ENCODE peak calls at places on chromosomes 4 and X, in eight cellular contexts. N, Z, J, A, X, T, M and E are unnamed samples. For H3K27me3, the result is how much of the 10 kb centered on the place peaks cover.

GRCh38 chr4:82559735-82560120 is 2.1 kb downstream of the TMEM150C start:
- DNase-seq in N (no peak), Z (no peak), J (no peak), A (no peak), X (no peak), T (no peak), M (no peak), E (no peak)

GRCh38 chr4:169416997-169417396 is 146.2 kb upstream of the SH3RF1 start:
- DNase-seq in N (no peak), Z (no peak), J (no peak), A (peak), X (no peak), T (no peak), M (no peak), E (no peak)

GRCh38 chr4:36601864-36602263 is 320.4 kb downstream of the DTHD1 start:
- DNase-seq in N (no peak), Z (no peak), J (no peak), A (no peak), X (no peak), T (no peak), M (no peak), E (no peak)

GRCh38 chr4:52028970-52029369 is 8.8 kb upstream of the LRRC66 start:
- DNase-seq in N (no peak), Z (no peak), J (no peak), A (no peak), X (no peak), T (no peak), M (no peak), E (no peak)

GRCh38 chr4:185846550-185847210 is 34.7 kb upstream of the SORBS2 start:
- DNase-seq in N (no peak), Z (no peak), J (no peak), A (no peak), X (no peak), T (no peak), M (no peak), E (no peak)

GRCh38 chrX:46626566-46626965 is 53.0 kb downstream of the CHST7 start:
- DNase-seq in N (no peak), Z (no peak), J (no peak), A (peak), X (no peak), T (no peak), M (no peak), E (no peak)

GRCh38 chr4:25861422-25861926 is 1.3 kb downstream of the SEL1L3 start:
- DNase-seq in N (no peak), Z (no peak), J (no peak), A (peak), X (no peak), T (no peak), M (no peak), E (no peak)

GRCh38 chr4:40998680-40999358 is 215.5 kb downstream of the APBB2 start:
- DNase-seq in N (peak), Z (no peak), J (no peak), A (peak), X (no peak), T (no peak), M (no peak), E (no peak)

GRCh38 chr4:16123356-16124084 is 39.7 kb upstream of the PROM1 start:
- DNase-seq in N (no peak), Z (no peak), J (no peak), A (no peak), X (no peak), T (no peak), M (no peak), E (no peak)

GRCh38 chrX:2685886-2686285 is 5.2 kb upstream of the CD99 start:
- DNase-seq in N (no peak), Z (no peak), J (no peak), A (no peak), X (no peak), T (no peak), M (no peak), E (no peak)

GRCh38 chr4:73451404-73451803 is 15.4 kb downstream of the AFP start:
- DNase-seq in N (no peak), Z (no peak), J (no peak), A (no peak), X (no peak), T (no peak), M (no peak), E (no peak)

GRCh38 chrX:110055616-110056015 is 52.7 kb downstream of the TMEM164 start:
- DNase-seq in N (no peak), Z (no peak), J (no peak), A (no peak), X (no peak), T (no peak), M (no peak), E (no peak)

GRCh38 chrX:40496728-40497127 is 84.0 kb upstream of the ATP6AP2 start:
- DNase-seq in N (peak), Z (no peak), J (no peak), A (no peak), X (no peak), T (peak), M (no peak), E (no peak)

GRCh38 chr4:124167602-124168001 is 544.9 kb downstream of the ANKRD50 start:
- DNase-seq in N (no peak), Z (no peak), J (no peak), A (no peak), X (no peak), T (no peak), M (no peak), E (no peak)

DNA sequence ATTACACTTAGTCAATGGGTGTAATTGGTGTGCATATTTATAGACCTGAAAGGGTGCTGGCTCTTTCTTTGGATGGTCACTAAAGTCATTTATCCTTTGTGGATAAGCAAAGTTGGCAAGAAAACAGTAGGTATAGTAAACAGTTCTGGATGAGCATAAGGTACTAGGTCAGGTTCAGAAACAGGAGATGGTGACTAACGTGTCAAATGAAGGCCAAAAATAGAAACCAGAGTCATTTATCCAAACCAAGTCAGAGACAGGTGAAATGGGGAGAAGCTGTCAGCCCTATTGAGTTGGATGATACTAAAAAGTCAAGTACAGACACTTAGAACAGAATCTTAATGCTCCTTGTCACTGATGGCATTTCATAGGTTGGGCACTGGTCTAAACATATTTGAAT is 313.1 kb downstream of the KLHL13 start:
- DNase-seq in N (no peak), Z (no peak), J (no peak), A (no peak), X (no peak), T (no peak), M (no peak), E (no peak)
- H3K27me3 ChIP-seq in N (under half), Z (under half), J (under half), A (under half), X (under half), T (under half), M (under half), E (under half)

DNA sequence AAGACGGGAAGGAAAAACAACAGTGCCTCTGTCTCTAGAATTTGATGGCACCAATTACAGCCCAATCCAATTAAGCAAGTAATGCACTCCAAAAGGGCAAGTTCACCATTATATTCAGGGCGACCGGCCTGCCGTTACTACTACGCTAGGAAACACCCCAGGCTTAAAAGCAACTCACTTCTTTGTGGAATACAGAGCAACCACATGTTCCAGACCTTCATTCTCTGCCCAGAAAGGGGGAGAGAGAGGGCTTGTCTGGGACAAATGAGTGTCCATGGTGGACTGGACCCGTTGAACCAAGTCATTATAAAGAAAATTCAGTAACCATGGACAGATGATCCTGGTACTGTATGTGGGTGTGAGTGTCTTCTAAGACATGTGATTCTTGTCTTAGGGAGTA is 1.6 kb downstream of the KDR start:
- DNase-seq in N (no peak), Z (no peak), J (no peak), A (peak), X (no peak), T (no peak), M (no peak), E (no peak)
- H3K4me3 ChIP-seq in N (peak), Z (peak), J (peak), A (peak), X (peak), T (peak), M (peak), E (peak)

GRCh38 chr4:113762851-113763172 is 1.3 kb upstream of the CAMK2D start:
- DNase-seq in N (no peak), Z (no peak), J (no peak), A (no peak), X (no peak), T (no peak), M (no peak), E (no peak)

GRCh38 chr4:113762061-113762850 is 718 bp upstream of the CAMK2D start:
- DNase-seq in N (peak), Z (peak), J (peak), A (peak), X (peak), T (peak), M (peak), E (peak)

GRCh38 chr4:113760094-113760851 is 1.3 kb downstream of the CAMK2D start:
- DNase-seq in N (peak), Z (no peak), J (peak), A (peak), X (peak), T (no peak), M (peak), E (no peak)

GRCh38 chr4:113760852-113761681 is 471 bp downstream of the CAMK2D start:
- DNase-seq in N (peak), Z (no peak), J (peak), A (peak), X (peak), T (peak), M (peak), E (peak)

GRCh38 chr4:113761682-113762060 is at the start of gene CAMK2D:
- DNase-seq in N (peak), Z (no peak), J (peak), A (peak), X (peak), T (peak), M (peak), E (peak)
- TF ChIP-seq POLR2A in N (no peak), Z (no peak), J (peak), A (no peak), X (peak), T (peak), M (no peak), E (peak)

DNA sequence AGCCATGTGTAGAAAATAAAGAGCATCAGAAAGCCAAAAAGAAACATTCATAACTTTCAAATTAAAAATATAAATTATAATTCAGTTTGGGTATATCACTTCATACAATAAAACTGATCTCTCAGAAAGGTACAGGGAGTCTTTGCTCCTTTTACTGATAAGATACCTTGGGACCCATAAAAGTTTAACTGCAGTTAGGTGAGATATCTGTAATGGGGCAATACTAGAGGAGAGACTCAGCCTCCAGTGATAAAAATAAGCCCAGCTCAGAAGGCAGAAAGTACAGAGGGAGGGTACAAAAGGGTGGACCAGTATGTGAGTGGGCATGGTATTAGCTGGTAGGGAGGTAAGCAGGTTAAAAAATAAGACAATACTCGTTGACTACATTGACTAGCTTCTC is 180.9 kb upstream of the AGTR2 start:
- DNase-seq in N (no peak), Z (no peak), J (no peak), A (no peak), X (no peak), T (no peak), M (no peak), E (no peak)
- H3K27me3 ChIP-seq in N (under half), Z (under half), J (under half), A (under half), X (under half), T (under half), M (under half), E (under half)

DNA sequence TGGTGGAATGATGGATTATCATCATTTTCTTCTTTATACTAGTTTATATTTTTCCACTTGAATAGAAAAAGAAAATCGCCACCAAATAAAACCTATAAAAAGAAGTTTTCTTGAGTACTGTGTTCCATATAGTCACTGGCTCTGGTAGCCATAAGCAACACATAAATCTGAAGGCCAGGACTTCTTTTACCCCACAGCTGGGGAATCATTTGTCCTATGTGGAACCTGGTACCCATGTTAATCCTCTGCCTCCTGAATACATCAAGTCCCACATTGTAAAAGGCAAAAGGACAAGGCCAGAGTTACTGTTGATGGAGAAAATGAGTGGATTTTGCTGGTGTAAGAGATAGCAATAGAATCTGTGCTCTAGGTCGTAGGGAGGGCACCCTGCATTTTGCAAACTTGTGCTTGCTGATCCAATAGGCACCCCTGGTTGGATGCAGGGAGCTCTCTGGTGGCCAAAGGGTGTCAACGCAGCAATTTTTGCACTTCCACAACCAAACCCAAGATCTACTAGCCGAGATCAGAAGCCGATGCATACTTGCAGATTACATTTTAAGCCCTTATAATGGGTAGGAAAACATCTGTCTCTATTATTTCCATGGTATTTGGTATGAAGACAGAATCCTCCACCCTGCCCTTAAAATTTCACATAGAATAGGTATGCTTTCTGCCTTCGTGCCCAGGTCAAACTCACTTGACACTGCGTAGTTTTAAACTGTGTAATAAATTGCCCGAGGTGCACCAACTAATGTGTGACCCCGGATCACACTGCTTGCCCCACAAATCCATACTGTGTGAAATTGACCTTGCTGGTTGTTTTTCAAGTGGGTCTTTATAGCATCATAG is 146.2 kb upstream of the SCML1 start:
- DNase-seq in N (peak), Z (peak), J (peak), A (peak), X (peak), T (peak), M (no peak), E (no peak)
- H3K4me3 ChIP-seq in N (peak), Z (no peak), J (peak), A (no peak), X (peak), T (no peak), M (no peak), E (no peak)

GRCh38 chrX:152635941-152636340 is 1.8 kb upstream of the GABRQ start:
- DNase-seq in N (no peak), Z (no peak), J (peak), A (peak), X (no peak), T (no peak), M (no peak), E (no peak)

GRCh38 chrX:152639426-152639825 is 1.7 kb downstream of the GABRQ start:
- DNase-seq in N (no peak), Z (no peak), J (no peak), A (no peak), X (no peak), T (no peak), M (no peak), E (no peak)

GRCh38 chrX:152638443-152638904 is 779 bp downstream of the GABRQ start:
- DNase-seq in N (no peak), Z (no peak), J (no peak), A (no peak), X (no peak), T (no peak), M (no peak), E (no peak)

GRCh38 chrX:152640039-152640818 is 2.5 kb downstream of the GABRQ start:
- DNase-seq in N (no peak), Z (no peak), J (no peak), A (no peak), X (no peak), T (no peak), M (no peak), E (no peak)

GRCh38 chrX:152637649-152638442 is at the start of gene GABRQ:
- DNase-seq in N (peak), Z (peak), J (no peak), A (peak), X (no peak), T (no peak), M (no peak), E (no peak)
- TF ChIP-seq POLR2A in N (no peak), Z (peak), J (peak), A (no peak), X (no peak), T (no peak), M (peak), E (no peak)

GRCh38 chrX:112087545-112087944 is 5.0 kb upstream of the TRPC5 start:
- DNase-seq in N (no peak), Z (no peak), J (no peak), A (no peak), X (no peak), T (no peak), M (no peak), E (no peak)

GRCh38 chrX:112083624-112084326 is 1.2 kb upstream of the TRPC5 start:
- DNase-seq in N (no peak), Z (no peak), J (no peak), A (no peak), X (no peak), T (no peak), M (no peak), E (no peak)

GRCh38 chrX:112081781-112082482 is 644 bp downstream of the TRPC5 start:
- DNase-seq in N (no peak), Z (no peak), J (no peak), A (no peak), X (no peak), T (no peak), M (no peak), E (no peak)

DNA sequence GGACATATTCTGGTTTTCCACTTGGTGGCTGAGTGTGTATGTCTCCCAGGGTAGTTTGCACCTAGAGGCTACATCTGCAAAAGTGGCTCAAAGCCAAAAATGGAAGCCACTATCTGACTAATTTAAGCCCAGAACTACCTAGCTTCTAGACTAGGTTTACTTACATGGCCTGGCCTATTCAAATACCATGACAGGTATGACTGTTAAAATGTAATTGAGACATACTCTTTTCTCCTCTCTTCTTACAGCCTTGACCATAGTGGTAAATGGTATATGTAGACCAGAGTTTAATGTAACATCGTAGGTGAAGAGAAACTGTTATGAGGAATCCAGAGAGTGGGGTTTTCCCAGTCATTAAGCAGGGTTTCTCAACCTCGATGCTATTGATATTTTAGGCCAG is 2.6 kb upstream of the TRPC5 start:
- DNase-seq in N (no peak), Z (no peak), J (no peak), A (no peak), X (no peak), T (no peak), M (no peak), E (no peak)
- H3K27me3 ChIP-seq in N (under half), Z (under half), J (under half), A (under half), X (under half), T (under half), M (under half), E (under half)

DNA sequence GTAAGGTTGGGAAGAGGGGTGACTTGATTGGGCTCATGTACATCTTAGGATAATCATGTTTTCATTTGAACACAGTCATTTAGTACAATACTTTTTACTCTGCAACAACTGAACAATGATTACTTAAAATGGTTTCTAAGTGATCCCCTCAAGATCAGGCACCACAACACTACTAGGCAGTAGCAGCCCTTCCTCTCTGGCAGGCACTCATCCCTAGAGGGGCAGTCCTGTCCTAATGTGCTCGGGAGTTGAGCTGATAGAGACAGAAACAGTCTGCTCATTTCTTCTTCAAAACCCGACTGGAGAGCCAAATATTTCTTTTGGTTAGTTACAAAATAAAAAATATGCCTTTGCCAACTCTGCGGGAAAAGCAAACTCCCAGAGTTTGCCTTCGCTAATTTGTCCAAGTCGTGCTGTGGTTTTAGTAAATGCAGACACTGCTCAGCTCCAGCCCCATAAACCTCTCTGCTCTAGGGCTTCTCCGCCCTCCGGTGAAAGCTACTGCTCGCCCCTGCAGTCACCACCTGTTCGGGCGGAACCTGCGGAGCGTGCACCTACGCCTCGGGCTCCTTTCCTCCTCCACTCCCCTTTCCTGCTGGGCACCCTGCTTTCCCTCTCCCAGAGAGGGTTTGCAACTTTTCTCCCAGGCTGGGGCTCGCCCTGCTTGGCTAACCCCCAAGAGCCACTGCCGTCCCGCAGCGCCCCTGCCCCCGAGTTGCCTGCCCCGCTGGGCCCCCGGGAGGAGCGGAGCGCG is 524 bp upstream of the NPNT start:
- DNase-seq in N (no peak), Z (no peak), J (no peak), A (no peak), X (no peak), T (peak), M (no peak), E (no peak)
- H3K4me3 ChIP-seq in N (peak), Z (peak), J (peak), A (no peak), X (peak), T (peak), M (peak), E (peak)